ENCODE peak calls at places on chromosome 1, in four cellular contexts. One of them, this sample, is unnamed.

GRCh38 chr1:47881505-47882442 is 115.4 kb downstream of the TRABD2B start:
- DNase-seq in K562: no peak
- DNase-seq in uterus: no peak
- DNase-seq in Peyer's patch: no peak
- DNase-seq in this sample: no peak

GRCh38 chr1:58885998-58886397 is 102.2 kb upstream of the JUN start:
- DNase-seq in Peyer's patch: no peak
- DNase-seq in uterus: no peak
- DNase-seq in K562: no peak
- DNase-seq in this sample: peak; percentile 74

GRCh38 chr1:107202007-107202406 is 61.2 kb downstream of the NTNG1 start:
- DNase-seq in uterus: no peak
- DNase-seq in K562: no peak
- DNase-seq in Peyer's patch: no peak
- DNase-seq in this sample: no peak

GRCh38 chr1:232966663-232967062 is 16.3 kb downstream of the NTPCR start:
- DNase-seq in uterus: no peak
- DNase-seq in K562: no peak
- DNase-seq in Peyer's patch: peak; percentile 80
- DNase-seq in this sample: no peak

GRCh38 chr1:154741327-154741726 is 128.8 kb downstream of the KCNN3 start:
- DNase-seq in Peyer's patch: no peak
- DNase-seq in uterus: no peak
- DNase-seq in K562: no peak
- DNase-seq in this sample: no peak

GRCh38 chr1:65514083-65514482 is 93.6 kb downstream of the LEPR start:
- DNase-seq in uterus: no peak
- DNase-seq in Peyer's patch: no peak
- DNase-seq in K562: no peak
- DNase-seq in this sample: no peak

GRCh38 chr1:190808035-190808434 is 330.4 kb upstream of the BRINP3 start:
- DNase-seq in K562: no peak
- DNase-seq in uterus: no peak
- DNase-seq in Peyer's patch: no peak
- DNase-seq in this sample: no peak

GRCh38 chr1:159429074-159429861 is 2.7 kb upstream of the OR10J4 start:
- DNase-seq in Peyer's patch: no peak
- DNase-seq in uterus: no peak
- DNase-seq in K562: no peak
- DNase-seq in this sample: no peak

GRCh38 chr1:229107972-229108371 is 162.9 kb upstream of the RAB4A start:
- DNase-seq in Peyer's patch: no peak
- DNase-seq in K562: no peak
- DNase-seq in uterus: no peak
- DNase-seq in this sample: no peak

GRCh38 chr1:197695961-197696360 is 79.3 kb downstream of the DENND1B start:
- DNase-seq in uterus: no peak
- DNase-seq in K562: no peak
- DNase-seq in Peyer's patch: no peak
- DNase-seq in this sample: no peak

GRCh38 chr1:154361357-154361756 is 36.0 kb downstream of the ATP8B2 start:
- DNase-seq in Peyer's patch: no peak
- DNase-seq in uterus: no peak
- DNase-seq in K562: no peak
- DNase-seq in this sample: no peak

GRCh38 chr1:107172450-107172849 is 31.6 kb downstream of the NTNG1 start:
- DNase-seq in uterus: no peak
- DNase-seq in K562: no peak
- DNase-seq in Peyer's patch: no peak
- DNase-seq in this sample: no peak

GRCh38 chr1:58779837-58780585 is 3.8 kb downstream of the JUN start:
- DNase-seq in Peyer's patch: peak; percentile 73
- DNase-seq in uterus: peak; percentile 33
- DNase-seq in K562: no peak
- DNase-seq in this sample: peak; percentile 76

GRCh38 chr1:54402896-54403295 is 3.3 kb downstream of the SSBP3 start:
- DNase-seq in Peyer's patch: no peak
- DNase-seq in K562: no peak
- DNase-seq in uterus: no peak
- DNase-seq in this sample: no peak

GRCh38 chr1:22107126-22107525 is 35.8 kb downstream of the WNT4 start:
- DNase-seq in uterus: no peak
- DNase-seq in K562: no peak
- DNase-seq in Peyer's patch: no peak
- DNase-seq in this sample: no peak

GRCh38 chr1:112172294-112172882 is 182.9 kb upstream of the KCND3 start:
- DNase-seq in uterus: peak; percentile 28
- DNase-seq in Peyer's patch: no peak
- DNase-seq in K562: peak; percentile 58
- DNase-seq in this sample: peak; percentile 37

GRCh38 chr1:42146916-42147320 is 6.3 kb upstream of the GUCA2B start:
- DNase-seq in K562: peak; percentile 77
- DNase-seq in uterus: peak; percentile 54
- DNase-seq in Peyer's patch: peak; percentile 90
- DNase-seq in this sample: peak; percentile 88

GRCh38 chr1:45297604-45298356 is 28.9 kb upstream of the HPDL start:
- DNase-seq in Peyer's patch: no peak
- DNase-seq in uterus: no peak
- DNase-seq in K562: no peak
- DNase-seq in this sample: no peak

GRCh38 chr1:111720274-111720976 is 18.8 kb downstream of the INKA2 start:
- DNase-seq in uterus: no peak
- DNase-seq in Peyer's patch: no peak
- DNase-seq in K562: no peak
- DNase-seq in this sample: no peak

GRCh38 chr1:24108334-24109165 is 3.4 kb downstream of the MYOM3 start:
- DNase-seq in Peyer's patch: peak; percentile 85
- DNase-seq in uterus: no peak
- DNase-seq in K562: peak; percentile 28
- DNase-seq in this sample: no peak

GRCh38 chr1:231885209-231885854 is 258.7 kb downstream of the DISC1 start:
- DNase-seq in K562: no peak
- DNase-seq in Peyer's patch: no peak
- DNase-seq in uterus: no peak
- DNase-seq in this sample: no peak

GRCh38 chr1:235939488-235939775 is 72.7 kb upstream of the LYST start:
- DNase-seq in uterus: no peak
- DNase-seq in Peyer's patch: no peak
- DNase-seq in K562: no peak
- DNase-seq in this sample: no peak

GRCh38 chr1:54575605-54576004 is 27.6 kb downstream of the ACOT11 start:
- DNase-seq in Peyer's patch: no peak
- DNase-seq in uterus: no peak
- DNase-seq in K562: no peak
- DNase-seq in this sample: no peak

GRCh38 chr1:62436039-62436465 is 797 bp upstream of the USP1 start:
- DNase-seq in uterus: peak; percentile 97
- DNase-seq in K562: no peak
- DNase-seq in Peyer's patch: peak; percentile 99
- DNase-seq in this sample: peak; percentile 98

GRCh38 chr1:154884868-154885706 is 15.0 kb upstream of the KCNN3 start:
- DNase-seq in uterus: no peak
- DNase-seq in Peyer's patch: peak; percentile 14
- DNase-seq in K562: no peak
- DNase-seq in this sample: peak; percentile 43

GRCh38 chr1:248837045-248837793 is 805 bp upstream of the ZNF672 start:
- DNase-seq in uterus: no peak
- DNase-seq in Peyer's patch: peak; percentile 31
- DNase-seq in K562: no peak
- DNase-seq in this sample: no peak

GRCh38 chr1:156511656-156512055 is 11.1 kb upstream of the MEF2D start:
- DNase-seq in K562: no peak
- DNase-seq in uterus: no peak
- DNase-seq in Peyer's patch: no peak
- DNase-seq in this sample: no peak

GRCh38 chr1:31912839-31913239 is 25.3 kb downstream of the PTP4A2 start:
- DNase-seq in uterus: no peak
- DNase-seq in Peyer's patch: no peak
- DNase-seq in K562: no peak
- DNase-seq in this sample: no peak

GRCh38 chr1:212414328-212415106 is at the start of gene PACC1:
- DNase-seq in K562: peak; percentile 99
- DNase-seq in Peyer's patch: peak; percentile 97
- DNase-seq in uterus: peak; percentile 87
- DNase-seq in this sample: peak; percentile 84

GRCh38 chr1:42922687-42923366 is 35.8 kb downstream of the SLC2A1 start:
- DNase-seq in Peyer's patch: peak; percentile 82
- DNase-seq in uterus: no peak
- DNase-seq in K562: peak; percentile 88
- DNase-seq in this sample: peak; percentile 54

GRCh38 chr1:2585318-2586092 is 1.1 kb upstream of the PRXL2B start:
- DNase-seq in K562: peak; percentile 92
- DNase-seq in uterus: peak; percentile 65
- DNase-seq in Peyer's patch: peak; percentile 94
- DNase-seq in this sample: peak; percentile 36

GRCh38 chr1:99640672-99641071 is 5.2 kb upstream of the PALMD start:
- DNase-seq in Peyer's patch: no peak
- DNase-seq in K562: peak; percentile 34
- DNase-seq in uterus: no peak
- DNase-seq in this sample: no peak

GRCh38 chr1:99639945-99640344 is 6.0 kb upstream of the PALMD start:
- DNase-seq in uterus: no peak
- DNase-seq in Peyer's patch: no peak
- DNase-seq in K562: no peak
- DNase-seq in this sample: no peak

GRCh38 chr1:99639408-99639807 is 6.5 kb upstream of the PALMD start:
- DNase-seq in K562: no peak
- DNase-seq in uterus: no peak
- DNase-seq in Peyer's patch: no peak
- DNase-seq in this sample: no peak

GRCh38 chr1:99641558-99641957 is 4.4 kb upstream of the PALMD start:
- DNase-seq in Peyer's patch: no peak
- DNase-seq in K562: no peak
- DNase-seq in uterus: no peak
- DNase-seq in this sample: no peak

DNA sequence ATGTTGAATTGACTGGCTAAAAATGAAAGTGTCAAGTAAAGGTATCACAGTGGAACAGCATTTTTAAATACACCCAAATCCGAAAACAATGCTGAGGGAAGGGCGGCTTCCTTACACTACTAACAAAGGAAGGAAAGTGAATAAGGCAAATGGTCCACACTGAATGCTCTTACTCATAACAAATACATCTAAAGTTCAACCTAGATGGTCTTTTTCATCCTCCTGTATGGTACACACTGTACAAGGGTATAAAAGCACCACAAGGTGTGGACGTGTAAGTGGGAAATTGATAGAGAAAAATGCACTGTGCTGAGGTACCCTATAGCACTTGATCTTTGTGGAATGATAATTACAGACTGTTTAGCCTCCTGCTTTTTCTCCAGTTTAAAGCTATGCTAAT is 7.1 kb upstream of the PALMD start:
- DNase-seq in K562: no peak
- DNase-seq in uterus: no peak
- DNase-seq in Peyer's patch: no peak
- DNase-seq in this sample: no peak
- TF ChIP-seq POLR2A in K562: no peak
- TF ChIP-seq POLR2A in uterus: no peak
- TF ChIP-seq POLR2A in Peyer's patch: no peak
- TF ChIP-seq POLR2A in this sample: no peak

DNA sequence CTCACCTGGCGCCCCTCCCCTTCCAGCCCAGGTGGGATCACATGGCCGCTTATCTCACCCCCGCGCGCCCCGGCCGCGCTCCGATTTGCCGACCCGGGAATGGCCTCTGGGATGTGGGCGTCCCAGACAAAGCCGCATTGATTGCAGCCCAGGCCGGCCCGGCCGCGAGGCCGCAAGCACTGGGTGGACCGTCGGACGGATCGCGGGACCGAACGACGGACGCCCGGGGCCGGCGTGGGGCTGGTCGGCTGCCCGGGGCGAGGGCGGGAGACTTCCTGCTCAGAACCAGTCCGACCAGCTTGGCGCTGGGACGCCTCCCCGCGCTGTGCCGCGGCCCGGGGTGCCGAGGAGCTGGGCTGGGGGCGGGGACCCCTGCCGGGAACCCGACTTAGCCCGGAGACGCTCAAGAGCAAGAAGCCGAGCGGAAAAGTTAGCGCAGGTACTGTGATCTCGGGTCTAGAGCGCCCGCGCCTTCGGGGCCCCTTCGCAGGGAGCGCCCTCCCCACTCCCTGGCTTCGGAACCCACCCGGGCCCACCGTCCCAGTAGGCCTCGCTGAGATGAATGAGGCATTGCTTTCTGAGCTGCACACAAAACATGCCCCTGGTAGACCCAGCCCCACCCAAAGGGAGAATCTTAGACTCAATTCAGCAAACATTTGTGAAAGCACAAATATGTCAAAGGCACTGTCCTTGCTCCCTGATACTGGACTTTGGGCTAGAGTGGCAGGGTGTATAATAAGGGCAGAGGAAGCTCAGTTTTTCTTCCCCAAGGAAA is 415 bp upstream of the LAD1 start:
- DNase-seq in Peyer's patch: peak; percentile 78
- DNase-seq in uterus: no peak
- DNase-seq in K562: no peak
- DNase-seq in this sample: peak; percentile 55
- H3K27me3 ChIP-seq in Peyer's patch: no peaks in the 10 kb centered on the region
- H3K27me3 ChIP-seq in uterus: no peaks in the 10 kb centered on the region
- H3K27me3 ChIP-seq in K562: peaks cover 49% of the 10 kb centered on the region
- H3K27me3 ChIP-seq in this sample: no peaks in the 10 kb centered on the region

GRCh38 chr1:119225831-119226230 is 85.4 kb upstream of the WARS2 start:
- DNase-seq in uterus: no peak
- DNase-seq in Peyer's patch: no peak
- DNase-seq in K562: no peak
- DNase-seq in this sample: no peak
- TF ChIP-seq CTCF in uterus: no peak
- TF ChIP-seq CTCF in Peyer's patch: no peak
- TF ChIP-seq CTCF in K562: peak; percentile 20
- TF ChIP-seq CTCF in this sample: no peak

GRCh38 chr1:149899460-149900284 is at the start of gene BOLA1:
- DNase-seq in uterus: peak; percentile 93
- DNase-seq in K562: no peak
- DNase-seq in Peyer's patch: peak; percentile 96
- DNase-seq in this sample: peak; percentile 95
- TF ChIP-seq POLR2A in uterus: peak; percentile 94
- TF ChIP-seq POLR2A in K562: no peak
- TF ChIP-seq POLR2A in Peyer's patch: peak; percentile 92
- TF ChIP-seq POLR2A in this sample: peak; percentile 80

This sample was measured in prostate gland.